ENCODE peak calls at places on chromosomes 12 and 14, in eight cellular contexts. W is mucosa of descending colon, O is transverse colon, T is heart right ventricle, Z is fibroblast of lung, C is sigmoid colon, K is AG04450, J is A549. V is an unnamed sample.

GRCh38 chr14:102764220-102764671 is 13.0 kb upstream of the TRAF3 start:
- DNase-seq in W (no peak), O (no peak), T (no peak), Z (no peak), C (no peak), K (no peak), J (no peak), V (no peak)

GRCh38 chr12:1391722-1392121 is 202.7 kb downstream of the FBXL14 start:
- DNase-seq in W (no peak), O (no peak), T (no peak), Z (no peak), C (no peak), K (no peak), J (peak), V (no peak)

GRCh38 chr12:119748512-119748911 is 80.6 kb downstream of the PRKAB1 start:
- DNase-seq in W (no peak), O (no peak), T (no peak), Z (peak), C (no peak), K (no peak), J (no peak), V (no peak)

GRCh38 chr12:69247253-69248018 is 8.1 kb downstream of the CPSF6 start:
- DNase-seq in W (no peak), O (no peak), T (no peak), Z (no peak), C (no peak), K (no peak), J (no peak), V (no peak)

GRCh38 chr12:43009307-43009706 is 419.8 kb upstream of the PRICKLE1 start:
- DNase-seq in W (no peak), O (no peak), T (peak), Z (peak), C (no peak), K (no peak), J (no peak), V (no peak)

GRCh38 chr12:63915105-63915830 is 70.8 kb downstream of the SRGAP1 start:
- DNase-seq in W (no peak), O (no peak), T (no peak), Z (peak), C (no peak), K (no peak), J (peak), V (no peak)

GRCh38 chr12:65878540-65878939 is 54.3 kb downstream of the HMGA2 start:
- DNase-seq in W (no peak), O (no peak), T (no peak), Z (peak), C (no peak), K (no peak), J (peak), V (no peak)

GRCh38 chr14:74978416-74978947 is 23.1 kb upstream of the PGF start:
- DNase-seq in W (no peak), O (no peak), T (no peak), Z (no peak), C (no peak), K (no peak), J (no peak), V (no peak)

GRCh38 chr14:61752626-61753025 is 9.6 kb upstream of the SNAPC1 start:
- DNase-seq in W (no peak), O (no peak), T (no peak), Z (peak), C (no peak), K (no peak), J (no peak), V (no peak)

GRCh38 chr12:49019435-49020317 is 1.1 kb upstream of the PRKAG1 start:
- DNase-seq in W (no peak), O (peak), T (no peak), Z (peak), C (no peak), K (no peak), J (peak), V (no peak)

GRCh38 chr12:49288412-49288853 is 6.5 kb upstream of the PRPH start:
- DNase-seq in W (no peak), O (peak), T (no peak), Z (no peak), C (peak), K (no peak), J (peak), V (no peak)

GRCh38 chr14:63524537-63525155 is 18.5 kb downstream of the PPP2R5E start:
- DNase-seq in W (peak), O (peak), T (no peak), Z (no peak), C (no peak), K (no peak), J (no peak), V (no peak)

GRCh38 chr12:69649529-69649928 is 38.8 kb upstream of the LRRC10 start:
- DNase-seq in W (no peak), O (no peak), T (no peak), Z (no peak), C (no peak), K (no peak), J (peak), V (no peak)

GRCh38 chr14:69713976-69714716 is 52.8 kb upstream of the SRSF5 start:
- DNase-seq in W (no peak), O (peak), T (no peak), Z (no peak), C (no peak), K (no peak), J (no peak), V (peak)

GRCh38 chr12:130715996-130716917 is at the start of gene RIMBP2:
- DNase-seq in W (no peak), O (no peak), T (no peak), Z (peak), C (peak), K (no peak), J (peak), V (no peak)

GRCh38 chr12:82672811-82673495 is 13.8 kb upstream of the TMTC2 start:
- DNase-seq in W (no peak), O (no peak), T (no peak), Z (no peak), C (no peak), K (no peak), J (no peak), V (no peak)

GRCh38 chr12:64826234-64826633 is 1.8 kb downstream of the TBC1D30 start:
- DNase-seq in W (peak), O (peak), T (peak), Z (peak), C (no peak), K (no peak), J (no peak), V (no peak)

GRCh38 chr12:113214938-113215400 is 6.3 kb upstream of the TPCN1 start:
- DNase-seq in W (no peak), O (peak), T (peak), Z (peak), C (peak), K (peak), J (peak), V (no peak)

GRCh38 chr12:85309180-85309579 is 29.2 kb downstream of the ALX1 start:
- DNase-seq in W (no peak), O (no peak), T (no peak), Z (no peak), C (no peak), K (no peak), J (no peak), V (no peak)

GRCh38 chr14:50520947-50521815 is 11.2 kb downstream of the MAP4K5 start:
- DNase-seq in W (no peak), O (peak), T (no peak), Z (peak), C (no peak), K (peak), J (peak), V (no peak)

GRCh38 chr12:127728729-127729128 is 538.2 kb upstream of the TMEM132C start:
- DNase-seq in W (no peak), O (no peak), T (no peak), Z (no peak), C (no peak), K (no peak), J (no peak), V (no peak)

GRCh38 chr12:130700492-130701401 is 15.4 kb downstream of the RIMBP2 start:
- DNase-seq in W (no peak), O (no peak), T (no peak), Z (no peak), C (peak), K (no peak), J (no peak), V (no peak)

GRCh38 chr12:130013771-130014484 is 110.1 kb upstream of the TMEM132D start:
- DNase-seq in W (peak), O (peak), T (no peak), Z (peak), C (no peak), K (no peak), J (peak), V (no peak)

GRCh38 chr12:113234483-113234882 is 13.2 kb downstream of the TPCN1 start:
- DNase-seq in W (no peak), O (no peak), T (no peak), Z (no peak), C (no peak), K (no peak), J (no peak), V (no peak)

GRCh38 chr12:48786591-48787544 is 2.0 kb downstream of the ADCY6 start:
- DNase-seq in W (no peak), O (no peak), T (peak), Z (no peak), C (no peak), K (no peak), J (no peak), V (no peak)

GRCh38 chr14:33962016-33962415 is 11.1 kb upstream of the EGLN3 start:
- DNase-seq in W (no peak), O (no peak), T (no peak), Z (no peak), C (no peak), K (no peak), J (no peak), V (no peak)

DNA sequence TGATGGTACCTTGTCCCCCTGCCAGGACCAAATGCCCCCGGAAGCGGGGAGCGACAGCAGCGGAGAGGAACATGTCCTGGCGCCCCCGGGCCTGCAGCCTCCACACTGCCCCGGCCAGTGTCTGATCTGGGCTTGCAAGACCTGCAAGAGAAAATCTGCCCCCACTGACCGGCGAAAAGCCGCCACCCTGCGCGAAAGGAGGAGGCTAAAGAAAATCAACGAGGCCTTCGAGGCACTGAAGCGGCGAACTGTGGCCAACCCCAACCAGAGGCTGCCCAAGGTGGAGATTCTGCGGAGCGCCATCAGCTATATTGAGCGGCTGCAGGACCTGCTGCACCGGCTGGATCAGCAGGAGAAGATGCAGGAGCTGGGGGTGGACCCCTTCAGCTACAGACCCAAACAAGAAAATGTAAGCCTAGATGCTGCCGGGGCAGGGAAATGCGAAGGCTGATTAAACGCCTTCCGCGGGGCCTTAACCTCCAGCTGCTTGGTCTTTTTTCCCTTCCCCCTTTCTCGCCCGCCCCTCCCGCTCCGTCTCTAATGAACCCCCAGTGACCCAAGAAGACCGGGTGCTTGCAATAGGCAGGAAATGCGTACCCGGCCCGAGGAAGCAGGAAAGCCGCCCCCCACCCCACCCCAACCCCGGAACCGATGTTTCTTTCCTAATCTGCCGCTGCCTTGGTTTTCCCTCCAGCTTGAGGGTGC is 548 bp downstream of the MYF6 start:
- DNase-seq in W (no peak), O (no peak), T (no peak), Z (no peak), C (peak), K (no peak), J (no peak), V (no peak)
- H3K4me3 ChIP-seq in W (no peak), O (no peak), T (peak), Z (no peak), C (peak), K (no peak), J (no peak), V (no peak)

DNA sequence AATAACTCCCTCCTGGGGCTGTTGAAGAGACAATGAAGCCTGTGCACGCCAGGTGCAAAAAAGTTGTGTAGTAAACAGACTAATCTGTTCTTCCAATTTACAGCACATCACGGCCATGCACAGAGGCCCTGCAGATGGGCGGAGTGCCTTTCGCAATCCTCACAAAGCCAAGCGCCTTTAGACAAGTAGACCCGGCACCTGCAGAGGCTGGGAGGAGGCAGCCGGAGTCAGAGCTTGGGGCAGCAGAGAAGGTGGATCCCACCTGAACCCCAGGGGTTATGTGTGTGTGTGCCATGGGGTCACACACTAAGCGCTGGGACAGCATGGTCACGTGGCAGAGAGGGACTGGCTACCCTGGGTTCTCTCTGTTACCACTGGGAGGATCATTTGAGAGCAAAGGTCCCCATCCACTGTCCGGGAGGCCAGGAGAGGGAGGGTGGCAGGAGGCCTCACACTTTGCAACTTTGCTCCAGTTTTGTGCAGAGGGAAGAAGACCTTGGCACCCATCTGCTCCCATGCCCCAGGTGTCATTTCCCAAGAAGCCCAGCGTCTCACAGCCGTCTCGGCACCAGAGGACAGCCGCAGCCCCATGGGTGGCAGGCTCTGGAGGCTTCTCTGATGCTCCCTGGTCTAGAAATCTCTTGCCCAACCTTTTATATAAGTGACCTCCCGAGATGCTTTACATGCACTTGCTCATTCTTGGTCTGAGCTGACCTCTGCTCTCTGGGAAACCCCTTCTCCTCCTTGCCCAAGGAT is 80.0 kb upstream of the DICER1 start:
- DNase-seq in W (peak), O (peak), T (no peak), Z (no peak), C (peak), K (no peak), J (no peak), V (no peak)
- TF ChIP-seq CTCF in W (no peak), O (no peak), T (no peak), Z (no peak), C (no peak), K (no peak), J (no peak), V (no peak)

GRCh38 chr12:15956413-15957185 is 45.5 kb downstream of the DERA start:
- DNase-seq in W (no peak), O (no peak), T (no peak), Z (peak), C (no peak), K (no peak), J (no peak), V (no peak)
- H3K4me3 ChIP-seq in W (no peak), O (no peak), T (no peak), Z (no peak), C (no peak), K (no peak), J (no peak), V (no peak)

GRCh38 chr12:53345486-53346195 is 9.5 kb upstream of the SP7 start:
- DNase-seq in W (no peak), O (no peak), T (peak), Z (no peak), C (peak), K (no peak), J (no peak), V (no peak)
- TF ChIP-seq CTCF in W (no peak), O (no peak), T (peak), Z (no peak), C (no peak), K (no peak), J (no peak), V (no peak)

GRCh38 chr12:122888232-122888752 is 7.6 kb downstream of the VPS37B start:
- DNase-seq in W (no peak), O (peak), T (no peak), Z (peak), C (no peak), K (no peak), J (peak), V (peak)
- H3K4me3 ChIP-seq in W (peak), O (peak), T (peak), Z (no peak), C (no peak), K (no peak), J (peak), V (peak)

GRCh38 chr12:74906224-74906623 is 303.4 kb downstream of the KCNC2 start:
- DNase-seq in W (no peak), O (no peak), T (no peak), Z (no peak), C (no peak), K (no peak), J (peak), V (no peak)
- TF ChIP-seq CTCF in W (no peak), O (no peak), T (no peak), Z (no peak), C (no peak), K (peak), J (no peak), V (no peak)

GRCh38 chr12:96879301-96879700 is 27.8 kb upstream of the NEDD1 start:
- DNase-seq in W (no peak), O (no peak), T (no peak), Z (peak), C (no peak), K (no peak), J (no peak), V (no peak)

GRCh38 chr12:96880220-96880619 is 26.8 kb upstream of the NEDD1 start:
- DNase-seq in W (no peak), O (no peak), T (no peak), Z (peak), C (no peak), K (no peak), J (no peak), V (no peak)

GRCh38 chr12:96876966-96877365 is 30.1 kb upstream of the NEDD1 start:
- DNase-seq in W (no peak), O (no peak), T (no peak), Z (peak), C (no peak), K (no peak), J (no peak), V (no peak)

GRCh38 chr12:96881608-96882007 is 25.4 kb upstream of the NEDD1 start:
- DNase-seq in W (no peak), O (no peak), T (no peak), Z (no peak), C (no peak), K (no peak), J (no peak), V (no peak)

GRCh38 chr12:96878704-96879103 is 28.4 kb upstream of the NEDD1 start:
- DNase-seq in W (no peak), O (no peak), T (no peak), Z (peak), C (no peak), K (peak), J (no peak), V (no peak)
- H3K4me3 ChIP-seq in W (no peak), O (no peak), T (no peak), Z (no peak), C (no peak), K (no peak), J (no peak), V (no peak)

DNA sequence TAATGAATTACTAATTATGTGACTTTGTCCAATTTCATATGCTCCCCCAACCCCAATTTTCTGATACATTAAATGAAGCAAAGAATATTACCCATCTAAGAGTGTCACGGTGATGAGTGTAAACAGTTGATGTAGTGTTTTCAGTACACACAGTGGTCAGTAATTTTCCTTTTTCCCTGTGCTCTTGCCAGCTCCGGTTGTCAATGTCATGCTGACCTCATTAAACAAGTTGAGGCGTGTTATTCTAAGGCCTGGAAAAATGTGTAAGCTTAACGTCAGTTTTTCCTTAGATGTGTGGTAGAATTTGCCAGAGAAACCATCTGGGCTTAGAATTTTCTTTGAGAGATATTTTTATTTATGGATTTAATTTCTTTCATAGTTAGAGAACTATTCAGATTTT is 11.7 kb upstream of the SERPINA6 start:
- DNase-seq in W (no peak), O (no peak), T (no peak), Z (peak), C (no peak), K (no peak), J (no peak), V (no peak)
- TF ChIP-seq CTCF in W (no peak), O (no peak), T (no peak), Z (no peak), C (no peak), K (no peak), J (no peak), V (no peak)

GRCh38 chr14:70811065-70811464 is 1.8 kb upstream of the MAP3K9 start:
- DNase-seq in W (no peak), O (no peak), T (no peak), Z (no peak), C (no peak), K (no peak), J (no peak), V (no peak)

GRCh38 chr14:70810621-70811020 is 1.3 kb upstream of the MAP3K9 start:
- DNase-seq in W (no peak), O (no peak), T (no peak), Z (no peak), C (no peak), K (no peak), J (no peak), V (no peak)

GRCh38 chr14:70809238-70810214 is at the start of gene MAP3K9:
- DNase-seq in W (peak), O (peak), T (peak), Z (peak), C (peak), K (no peak), J (peak), V (peak)

GRCh38 chr14:70812124-70812818 is 3.0 kb upstream of the MAP3K9 start:
- DNase-seq in W (no peak), O (no peak), T (no peak), Z (no peak), C (no peak), K (no peak), J (no peak), V (no peak)

GRCh38 chr14:70811578-70811977 is 2.3 kb upstream of the MAP3K9 start:
- DNase-seq in W (no peak), O (no peak), T (no peak), Z (no peak), C (no peak), K (no peak), J (no peak), V (no peak)
- H3K4me3 ChIP-seq in W (no peak), O (no peak), T (no peak), Z (no peak), C (no peak), K (no peak), J (no peak), V (no peak)